ENCODE peak calls at places on chromosome 20, in four cellular contexts. Y is fibroblast of pulmonary artery; R is T-helper 2 cell treated with Interferon-gamma antibody and Interleukin-4, amounts not matched to agents 5 μg/mL and 100 μg/mL, for 36 hours; A is MCF 10A. J is an unnamed sample.

GRCh38 chr20:57783196-57783595 is 73.4 kb upstream of the PMEPA1 start:
- DNase-seq in A (no peak), Y (no peak), R (no peak), J (no peak)

GRCh38 chr20:38779247-38780097 is 26.0 kb upstream of the PPP1R16B start:
- DNase-seq in A (peak; percentile 34), Y (no peak), R (no peak), J (no peak)

GRCh38 chr20:32761831-32762753 is at the start of gene DNMT3B:
- DNase-seq in A (peak; percentile 65), R (peak; percentile 77), Y (peak; percentile 71), J (no peak)

GRCh38 chr20:34299925-34300806 is 3.0 kb downstream of the AHCY start:
- DNase-seq in R (no peak), Y (no peak), A (peak; percentile 33), J (no peak)

GRCh38 chr20:600736-601135 is 9.4 kb downstream of the TCF15 start:
- DNase-seq in A (no peak), Y (no peak), R (no peak), J (no peak)

GRCh38 chr20:54469952-54470351 is 5.4 kb upstream of the DOK5 start:
- DNase-seq in R (no peak), A (no peak), Y (no peak), J (no peak)

GRCh38 chr20:10312111-10312510 is 93.5 kb downstream of the SNAP25 start:
- DNase-seq in Y (no peak), A (no peak), R (no peak), J (no peak)

GRCh38 chr20:58869662-58870227 is 17.2 kb downstream of the GNAS start:
- DNase-seq in A (no peak), R (no peak), Y (no peak), J (no peak)

GRCh38 chr20:21133404-21133803 is 7.5 kb downstream of the KIZ start:
- DNase-seq in A (no peak), R (no peak), Y (no peak), J (no peak)

GRCh38 chr20:62554214-62554897 is 78.6 kb upstream of the GATA5 start:
- DNase-seq in Y (no peak), R (no peak), A (no peak), J (no peak)

GRCh38 chr20:63534831-63535651 is 2.1 kb downstream of the PTK6 start:
- DNase-seq in R (no peak), A (no peak), Y (no peak), J (no peak)

GRCh38 chr20:33866398-33867079 is 55.4 kb downstream of the CHMP4B start:
- DNase-seq in A (no peak), R (no peak), Y (no peak), J (no peak)

GRCh38 chr20:52383995-52384621 is 192.5 kb upstream of the ZFP64 start:
- DNase-seq in R (no peak), A (no peak), Y (no peak), J (no peak)

GRCh38 chr20:64069614-64070243 is 6.7 kb downstream of the TCEA2 start:
- DNase-seq in A (peak; percentile 41), Y (peak; percentile 28), R (no peak), J (no peak)

GRCh38 chr20:63977392-63978276 is 1.8 kb downstream of the SAMD10 start:
- DNase-seq in Y (peak; percentile 63), R (peak; percentile 76), A (peak; percentile 71), J (no peak)

GRCh38 chr20:20364747-20365558 is 3.0 kb upstream of the INSM1 start:
- DNase-seq in Y (no peak), A (no peak), R (no peak), J (no peak)

GRCh38 chr20:33559212-33559611 is 69.3 kb downstream of the CBFA2T2 start:
- DNase-seq in R (no peak), A (peak; percentile 22), Y (no peak), J (no peak)

GRCh38 chr20:41900292-41900691 is 282.1 kb upstream of the CHD6 start:
- DNase-seq in Y (no peak), A (no peak), R (no peak), J (no peak)

GRCh38 chr20:13089950-13090469 is 81.2 kb downstream of the SPTLC3 start:
- DNase-seq in R (no peak), Y (no peak), A (no peak), J (no peak)

GRCh38 chr20:64156886-64157875 is 7.1 kb upstream of the MYT1 start:
- DNase-seq in R (no peak), Y (no peak), A (no peak), J (no peak)

GRCh38 chr20:1508576-1508975 is 17.4 kb upstream of the SIRPB2 start:
- DNase-seq in R (no peak), Y (no peak), A (no peak), J (no peak)

GRCh38 chr20:53124075-53124532 is 151.9 kb downstream of the TSHZ2 start:
- DNase-seq in A (no peak), R (no peak), Y (no peak), J (no peak)

GRCh38 chr20:16802652-16802935 is 54.4 kb downstream of the OTOR start:
- DNase-seq in Y (no peak), A (no peak), R (no peak), J (no peak)

GRCh38 chr20:37355252-37356180 is 9.6 kb downstream of the SRC start:
- DNase-seq in A (no peak), Y (no peak), R (no peak), J (no peak)

GRCh38 chr20:24677626-24678328 is 208.3 kb downstream of the SYNDIG1 start:
- DNase-seq in Y (no peak), R (no peak), A (no peak), J (no peak)

GRCh38 chr20:23106271-23106851 is 20.2 kb upstream of the CD93 start:
- DNase-seq in Y (peak; percentile 75), R (no peak), A (no peak), J (no peak)

GRCh38 chr20:50649587-50649986 is 41.8 kb downstream of the RIPOR3 start:
- DNase-seq in R (no peak), Y (no peak), A (no peak), J (no peak)

J was measured in Panc1.